ENCODE peak calls at places on chromosomes 7 and 10, in nine cellular contexts. One of them, this sample, is unnamed.

GRCh38 chr7:102832694-102833093 is 80.1 kb upstream of the LRRC17 start:
- DNase-seq in thyroid gland: no peak
- DNase-seq in GDM1: no peak
- DNase-seq in activated T-helper 9 cell treated with anti-CD3 and anti-CD28 coated beads, Interleukin-2, amount 50 U/mL, for 16 hours: no peak
- DNase-seq in GM12878: no peak
- DNase-seq in ELR: no peak
- DNase-seq in NCI-H460: no peak
- DNase-seq in effector CD4-positive, alpha-beta T cell: no peak
- DNase-seq in GM03348: no peak
- DNase-seq in this sample: no peak

GRCh38 chr10:70051878-70052277 is 768 bp upstream of the MACROH2A2 start:
- DNase-seq in thyroid gland: no peak
- DNase-seq in GDM1: no peak
- DNase-seq in activated T-helper 9 cell treated with anti-CD3 and anti-CD28 coated beads, Interleukin-2, amount 50 U/mL, for 16 hours: no peak
- DNase-seq in GM12878: no peak
- DNase-seq in ELR: no peak
- DNase-seq in NCI-H460: no peak
- DNase-seq in effector CD4-positive, alpha-beta T cell: no peak
- DNase-seq in GM03348: no peak
- DNase-seq in this sample: no peak

GRCh38 chr10:133350950-133351329 is 3.8 kb downstream of the PRAP1 start:
- DNase-seq in thyroid gland: no peak
- DNase-seq in GDM1: no peak
- DNase-seq in activated T-helper 9 cell treated with anti-CD3 and anti-CD28 coated beads, Interleukin-2, amount 50 U/mL, for 16 hours: no peak
- DNase-seq in GM12878: no peak
- DNase-seq in ELR: no peak
- DNase-seq in NCI-H460: no peak
- DNase-seq in effector CD4-positive, alpha-beta T cell: no peak
- DNase-seq in GM03348: no peak
- DNase-seq in this sample: no peak

GRCh38 chr10:74589226-74589673 is 237.2 kb upstream of the KAT6B start:
- DNase-seq in thyroid gland: peak
- DNase-seq in GDM1: no peak
- DNase-seq in activated T-helper 9 cell treated with anti-CD3 and anti-CD28 coated beads, Interleukin-2, amount 50 U/mL, for 16 hours: peak
- DNase-seq in GM12878: peak
- DNase-seq in ELR: peak
- DNase-seq in NCI-H460: peak
- DNase-seq in effector CD4-positive, alpha-beta T cell: peak
- DNase-seq in GM03348: peak
- DNase-seq in this sample: peak

GRCh38 chr7:2017914-2018785 is 214.6 kb downstream of the MAD1L1 start:
- DNase-seq in thyroid gland: no peak
- DNase-seq in GDM1: no peak
- DNase-seq in activated T-helper 9 cell treated with anti-CD3 and anti-CD28 coated beads, Interleukin-2, amount 50 U/mL, for 16 hours: no peak
- DNase-seq in GM12878: no peak
- DNase-seq in ELR: no peak
- DNase-seq in NCI-H460: no peak
- DNase-seq in effector CD4-positive, alpha-beta T cell: no peak
- DNase-seq in GM03348: no peak
- DNase-seq in this sample: no peak

GRCh38 chr7:47091141-47091540 is 490.8 kb downstream of the TNS3 start:
- DNase-seq in thyroid gland: no peak
- DNase-seq in GDM1: no peak
- DNase-seq in activated T-helper 9 cell treated with anti-CD3 and anti-CD28 coated beads, Interleukin-2, amount 50 U/mL, for 16 hours: no peak
- DNase-seq in GM12878: no peak
- DNase-seq in ELR: no peak
- DNase-seq in NCI-H460: no peak
- DNase-seq in effector CD4-positive, alpha-beta T cell: no peak
- DNase-seq in GM03348: peak
- DNase-seq in this sample: peak

GRCh38 chr7:94087664-94088352 is 83.7 kb upstream of the BET1 start:
- DNase-seq in thyroid gland: peak
- DNase-seq in GDM1: peak
- DNase-seq in activated T-helper 9 cell treated with anti-CD3 and anti-CD28 coated beads, Interleukin-2, amount 50 U/mL, for 16 hours: no peak
- DNase-seq in GM12878: peak
- DNase-seq in ELR: peak
- DNase-seq in NCI-H460: peak
- DNase-seq in effector CD4-positive, alpha-beta T cell: peak
- DNase-seq in GM03348: peak
- DNase-seq in this sample: peak

GRCh38 chr7:934469-935320 is 19.8 kb downstream of the ADAP1 start:
- DNase-seq in thyroid gland: no peak
- DNase-seq in GDM1: no peak
- DNase-seq in activated T-helper 9 cell treated with anti-CD3 and anti-CD28 coated beads, Interleukin-2, amount 50 U/mL, for 16 hours: no peak
- DNase-seq in GM12878: no peak
- DNase-seq in ELR: no peak
- DNase-seq in NCI-H460: no peak
- DNase-seq in effector CD4-positive, alpha-beta T cell: no peak
- DNase-seq in GM03348: no peak
- DNase-seq in this sample: no peak

GRCh38 chr10:17074548-17074860 is 55.1 kb downstream of the CUBN start:
- DNase-seq in thyroid gland: no peak
- DNase-seq in GDM1: no peak
- DNase-seq in activated T-helper 9 cell treated with anti-CD3 and anti-CD28 coated beads, Interleukin-2, amount 50 U/mL, for 16 hours: no peak
- DNase-seq in GM12878: no peak
- DNase-seq in ELR: peak
- DNase-seq in NCI-H460: no peak
- DNase-seq in effector CD4-positive, alpha-beta T cell: no peak
- DNase-seq in GM03348: peak
- DNase-seq in this sample: peak

GRCh38 chr7:30674876-30675275 is 7.4 kb downstream of the CRHR2 start:
- DNase-seq in thyroid gland: no peak
- DNase-seq in GDM1: no peak
- DNase-seq in activated T-helper 9 cell treated with anti-CD3 and anti-CD28 coated beads, Interleukin-2, amount 50 U/mL, for 16 hours: no peak
- DNase-seq in GM12878: no peak
- DNase-seq in ELR: no peak
- DNase-seq in NCI-H460: no peak
- DNase-seq in effector CD4-positive, alpha-beta T cell: no peak
- DNase-seq in GM03348: no peak
- DNase-seq in this sample: no peak

GRCh38 chr7:106124176-106124575 is 12.1 kb upstream of the SYPL1 start:
- DNase-seq in thyroid gland: no peak
- DNase-seq in GDM1: no peak
- DNase-seq in activated T-helper 9 cell treated with anti-CD3 and anti-CD28 coated beads, Interleukin-2, amount 50 U/mL, for 16 hours: no peak
- DNase-seq in GM12878: no peak
- DNase-seq in ELR: no peak
- DNase-seq in NCI-H460: no peak
- DNase-seq in effector CD4-positive, alpha-beta T cell: no peak
- DNase-seq in GM03348: no peak
- DNase-seq in this sample: no peak

GRCh38 chr10:3668276-3668960 is 116.6 kb downstream of the KLF6 start:
- DNase-seq in thyroid gland: peak
- DNase-seq in GDM1: no peak
- DNase-seq in activated T-helper 9 cell treated with anti-CD3 and anti-CD28 coated beads, Interleukin-2, amount 50 U/mL, for 16 hours: peak
- DNase-seq in GM12878: no peak
- DNase-seq in ELR: peak
- DNase-seq in NCI-H460: peak
- DNase-seq in effector CD4-positive, alpha-beta T cell: peak
- DNase-seq in GM03348: peak
- DNase-seq in this sample: no peak

GRCh38 chr7:32357535-32358277 is 132.5 kb downstream of the LSM5 start:
- DNase-seq in thyroid gland: peak
- DNase-seq in GDM1: no peak
- DNase-seq in activated T-helper 9 cell treated with anti-CD3 and anti-CD28 coated beads, Interleukin-2, amount 50 U/mL, for 16 hours: no peak
- DNase-seq in GM12878: no peak
- DNase-seq in ELR: peak
- DNase-seq in NCI-H460: peak
- DNase-seq in effector CD4-positive, alpha-beta T cell: no peak
- DNase-seq in GM03348: no peak
- DNase-seq in this sample: no peak

This sample was measured in AG08395.